ENCODE peak calls at places on chromosomes 5 and 9, in six cellular contexts. One of them, this sample, is unnamed. For H3F3A, the result is how much of the 10 kb centered on the place peaks cover.

GRCh38 chr9:134171316-134172197 is 7.2 kb upstream of the RNU6ATAC start:
- DNase-seq in neural progenitor cell: no peak
- DNase-seq in PC-3: no peak
- DNase-seq in GM23338: no peak
- DNase-seq in GM23248: peak
- DNase-seq in PC-9: no peak
- DNase-seq in this sample: no peak

GRCh38 chr9:134629586-134630392 is 11.8 kb upstream of the COL5A1 start:
- DNase-seq in neural progenitor cell: no peak
- DNase-seq in PC-3: no peak
- DNase-seq in GM23338: no peak
- DNase-seq in GM23248: peak
- DNase-seq in PC-9: no peak
- DNase-seq in this sample: no peak

GRCh38 chr5:111618644-111619271 is 106.4 kb upstream of the STARD4 start:
- DNase-seq in neural progenitor cell: no peak
- DNase-seq in PC-3: peak
- DNase-seq in GM23338: no peak
- DNase-seq in GM23248: no peak
- DNase-seq in PC-9: no peak
- DNase-seq in this sample: no peak

GRCh38 chr5:142939884-142940283 is 169.7 kb downstream of the ARHGAP26 start:
- DNase-seq in neural progenitor cell: no peak
- DNase-seq in PC-3: no peak
- DNase-seq in GM23338: no peak
- DNase-seq in GM23248: peak
- DNase-seq in PC-9: no peak
- DNase-seq in this sample: no peak

GRCh38 chr5:180069589-180070247 is 1.8 kb downstream of the RNF130 start:
- DNase-seq in neural progenitor cell: peak
- DNase-seq in PC-3: peak
- DNase-seq in GM23338: no peak
- DNase-seq in GM23248: no peak
- DNase-seq in PC-9: no peak
- DNase-seq in this sample: no peak

GRCh38 chr5:976849-977751 is 31.5 kb upstream of the NKD2 start:
- DNase-seq in neural progenitor cell: no peak
- DNase-seq in PC-3: no peak
- DNase-seq in GM23338: no peak
- DNase-seq in GM23248: no peak
- DNase-seq in PC-9: no peak
- DNase-seq in this sample: no peak

GRCh38 chr9:84711936-84712335 is 42.4 kb downstream of the NTRK2 start:
- DNase-seq in neural progenitor cell: no peak
- DNase-seq in PC-3: peak
- DNase-seq in GM23338: no peak
- DNase-seq in GM23248: peak
- DNase-seq in PC-9: peak
- DNase-seq in this sample: no peak

GRCh38 chr5:149313151-149313841 is 32.0 kb upstream of the GRPEL2 start:
- DNase-seq in neural progenitor cell: no peak
- DNase-seq in PC-3: no peak
- DNase-seq in GM23338: no peak
- DNase-seq in GM23248: no peak
- DNase-seq in PC-9: no peak
- DNase-seq in this sample: peak

GRCh38 chr9:76868897-76869296 is 37.0 kb downstream of the PRUNE2 start:
- DNase-seq in neural progenitor cell: peak
- DNase-seq in PC-3: no peak
- DNase-seq in GM23338: no peak
- DNase-seq in GM23248: peak
- DNase-seq in PC-9: no peak
- DNase-seq in this sample: no peak

GRCh38 chr9:80144856-80145255 is 573.1 kb downstream of the TLE4 start:
- DNase-seq in neural progenitor cell: no peak
- DNase-seq in PC-3: peak
- DNase-seq in GM23338: no peak
- DNase-seq in GM23248: no peak
- DNase-seq in PC-9: no peak
- DNase-seq in this sample: no peak

GRCh38 chr5:40198736-40199135 is 481.0 kb upstream of the PTGER4 start:
- DNase-seq in neural progenitor cell: no peak
- DNase-seq in PC-3: no peak
- DNase-seq in GM23338: no peak
- DNase-seq in GM23248: peak
- DNase-seq in PC-9: no peak
- DNase-seq in this sample: no peak

GRCh38 chr9:38344566-38345324 is 47.8 kb upstream of the ALDH1B1 start:
- DNase-seq in neural progenitor cell: no peak
- DNase-seq in PC-3: no peak
- DNase-seq in GM23338: no peak
- DNase-seq in GM23248: no peak
- DNase-seq in PC-9: no peak
- DNase-seq in this sample: no peak

GRCh38 chr9:114385412-114386181 is 2.2 kb downstream of the AKNA start:
- DNase-seq in neural progenitor cell: no peak
- DNase-seq in PC-3: peak
- DNase-seq in GM23338: no peak
- DNase-seq in GM23248: peak
- DNase-seq in PC-9: peak
- DNase-seq in this sample: peak

GRCh38 chr5:128770907-128771306 is 194.4 kb upstream of the SLC27A6 start:
- DNase-seq in neural progenitor cell: no peak
- DNase-seq in PC-3: no peak
- DNase-seq in GM23338: no peak
- DNase-seq in GM23248: no peak
- DNase-seq in PC-9: no peak
- DNase-seq in this sample: no peak

GRCh38 chr9:37938121-37938906 is 34.4 kb upstream of the SLC25A51 start:
- DNase-seq in neural progenitor cell: peak
- DNase-seq in PC-3: peak
- DNase-seq in GM23338: no peak
- DNase-seq in GM23248: peak
- DNase-seq in PC-9: peak
- DNase-seq in this sample: no peak

GRCh38 chr5:14959443-14960119 is 88.0 kb upstream of the ANKH start:
- DNase-seq in neural progenitor cell: no peak
- DNase-seq in PC-3: peak
- DNase-seq in GM23338: peak
- DNase-seq in GM23248: no peak
- DNase-seq in PC-9: peak
- DNase-seq in this sample: no peak

GRCh38 chr5:553874-554273 is 29.6 kb upstream of the SLC9A3 start:
- DNase-seq in neural progenitor cell: no peak
- DNase-seq in PC-3: peak
- DNase-seq in GM23338: peak
- DNase-seq in GM23248: peak
- DNase-seq in PC-9: peak
- DNase-seq in this sample: no peak

GRCh38 chr9:112408819-112409218 is 28.9 kb downstream of the HSDL2 start:
- DNase-seq in neural progenitor cell: no peak
- DNase-seq in PC-3: no peak
- DNase-seq in GM23338: no peak
- DNase-seq in GM23248: no peak
- DNase-seq in PC-9: no peak
- DNase-seq in this sample: no peak

GRCh38 chr5:37197340-37198050 is 51.7 kb downstream of the CPLANE1 start:
- DNase-seq in neural progenitor cell: no peak
- DNase-seq in PC-3: no peak
- DNase-seq in GM23338: peak
- DNase-seq in GM23248: peak
- DNase-seq in PC-9: no peak
- DNase-seq in this sample: peak

GRCh38 chr9:38058452-38059232 is 10.4 kb downstream of the SHB start:
- DNase-seq in neural progenitor cell: no peak
- DNase-seq in PC-3: no peak
- DNase-seq in GM23338: no peak
- DNase-seq in GM23248: no peak
- DNase-seq in PC-9: no peak
- DNase-seq in this sample: no peak

GRCh38 chr5:123785160-123786001 is 273.4 kb downstream of the CSNK1G3 start:
- DNase-seq in neural progenitor cell: peak
- DNase-seq in PC-3: peak
- DNase-seq in GM23338: peak
- DNase-seq in GM23248: peak
- DNase-seq in PC-9: no peak
- DNase-seq in this sample: no peak

GRCh38 chr9:124299519-124300090 is 41.9 kb downstream of the NEK6 start:
- DNase-seq in neural progenitor cell: no peak
- DNase-seq in PC-3: peak
- DNase-seq in GM23338: no peak
- DNase-seq in GM23248: no peak
- DNase-seq in PC-9: peak
- DNase-seq in this sample: no peak

GRCh38 chr9:78213696-78214095 is 22.2 kb upstream of the CEP78 start:
- DNase-seq in neural progenitor cell: peak
- DNase-seq in PC-3: peak
- DNase-seq in GM23338: peak
- DNase-seq in GM23248: peak
- DNase-seq in PC-9: no peak
- DNase-seq in this sample: peak

GRCh38 chr5:132987531-132988408 is 24.3 kb upstream of the AFF4 start:
- DNase-seq in neural progenitor cell: no peak
- DNase-seq in PC-3: no peak
- DNase-seq in GM23338: peak
- DNase-seq in GM23248: no peak
- DNase-seq in PC-9: no peak
- DNase-seq in this sample: no peak

GRCh38 chr5:10563132-10563939 is 534 bp upstream of the ANKRD33B start:
- DNase-seq in neural progenitor cell: peak
- DNase-seq in PC-3: peak
- DNase-seq in GM23338: peak
- DNase-seq in GM23248: peak
- DNase-seq in PC-9: no peak
- DNase-seq in this sample: peak

GRCh38 chr5:91232523-91232922 is 150.6 kb downstream of the ARRDC3 start:
- DNase-seq in neural progenitor cell: no peak
- DNase-seq in PC-3: no peak
- DNase-seq in GM23338: no peak
- DNase-seq in GM23248: no peak
- DNase-seq in PC-9: no peak
- DNase-seq in this sample: no peak

GRCh38 chr5:155546075-155546474 is 532.5 kb downstream of the KIF4B start:
- DNase-seq in neural progenitor cell: no peak
- DNase-seq in PC-3: no peak
- DNase-seq in GM23338: no peak
- DNase-seq in GM23248: no peak
- DNase-seq in PC-9: no peak
- DNase-seq in this sample: no peak

GRCh38 chr5:95743248-95743647 is 12.1 kb downstream of the RHOBTB3 start:
- DNase-seq in neural progenitor cell: no peak
- DNase-seq in PC-3: no peak
- DNase-seq in GM23338: no peak
- DNase-seq in GM23248: no peak
- DNase-seq in PC-9: no peak
- DNase-seq in this sample: no peak

GRCh38 chr9:77512876-77513275 is 135.2 kb downstream of the GNA14 start:
- DNase-seq in neural progenitor cell: no peak
- DNase-seq in PC-3: peak
- DNase-seq in GM23338: no peak
- DNase-seq in GM23248: no peak
- DNase-seq in PC-9: no peak
- DNase-seq in this sample: no peak

GRCh38 chr5:180095545-180095944 is 24.0 kb upstream of the RNF130 start:
- DNase-seq in neural progenitor cell: no peak
- DNase-seq in PC-3: no peak
- DNase-seq in GM23338: no peak
- DNase-seq in GM23248: no peak
- DNase-seq in PC-9: no peak
- DNase-seq in this sample: no peak

GRCh38 chr5:158786390-158786789 is 313.3 kb downstream of the EBF1 start:
- DNase-seq in neural progenitor cell: no peak
- DNase-seq in PC-3: no peak
- DNase-seq in GM23338: no peak
- DNase-seq in GM23248: no peak
- DNase-seq in PC-9: no peak
- DNase-seq in this sample: no peak

GRCh38 chr9:90307177-90307833 is 335.3 kb downstream of the DIRAS2 start:
- DNase-seq in neural progenitor cell: peak
- DNase-seq in PC-3: no peak
- DNase-seq in GM23338: no peak
- DNase-seq in GM23248: no peak
- DNase-seq in PC-9: no peak
- DNase-seq in this sample: no peak
- H3K27ac ChIP-seq in neural progenitor cell: no peak
- H3K27ac ChIP-seq in PC-3: no peak
- H3K27ac ChIP-seq in GM23338: no peak
- H3K27ac ChIP-seq in GM23248: no peak
- H3K27ac ChIP-seq in PC-9: no peak
- H3K27ac ChIP-seq in this sample: no peak

GRCh38 chr5:88281322-88281721 is 12.7 kb upstream of the TMEM161B start:
- DNase-seq in neural progenitor cell: no peak
- DNase-seq in PC-3: no peak
- DNase-seq in GM23338: no peak
- DNase-seq in GM23248: no peak
- DNase-seq in PC-9: no peak
- DNase-seq in this sample: no peak
- H3F3A ChIP-seq in neural progenitor cell: under half
- H3F3A ChIP-seq in PC-3: under half
- H3F3A ChIP-seq in GM23338: under half
- H3F3A ChIP-seq in GM23248: under half
- H3F3A ChIP-seq in PC-9: under half
- H3F3A ChIP-seq in this sample: under half

DNA sequence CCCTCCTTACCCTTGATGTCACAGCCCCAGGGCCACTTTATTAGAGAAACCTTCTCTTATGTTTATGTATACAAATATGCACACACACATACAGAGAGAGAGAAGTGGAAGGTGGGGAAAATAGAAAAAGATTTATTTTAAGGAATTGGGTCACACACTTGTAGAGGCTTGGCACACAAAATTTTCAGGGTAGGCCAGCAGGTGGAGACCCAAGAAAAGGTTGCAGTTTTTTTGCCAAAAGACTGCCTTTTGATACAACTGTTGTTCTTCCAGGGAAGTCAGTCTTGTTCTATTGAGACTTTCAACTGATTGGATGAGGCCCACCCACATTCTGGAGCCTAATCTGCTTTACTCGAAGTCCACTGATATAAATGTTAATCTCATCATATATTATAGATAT is 131.1 kb upstream of the PPP1R2B start:
- DNase-seq in neural progenitor cell: no peak
- DNase-seq in PC-3: no peak
- DNase-seq in GM23338: peak
- DNase-seq in GM23248: no peak
- DNase-seq in PC-9: no peak
- DNase-seq in this sample: no peak
- TF ChIP-seq EZH2 in neural progenitor cell: no peak
- TF ChIP-seq EZH2 in PC-3: no peak
- TF ChIP-seq EZH2 in GM23338: no peak
- TF ChIP-seq EZH2 in GM23248: no peak
- TF ChIP-seq EZH2 in PC-9: no peak
- TF ChIP-seq EZH2 in this sample: no peak

DNA sequence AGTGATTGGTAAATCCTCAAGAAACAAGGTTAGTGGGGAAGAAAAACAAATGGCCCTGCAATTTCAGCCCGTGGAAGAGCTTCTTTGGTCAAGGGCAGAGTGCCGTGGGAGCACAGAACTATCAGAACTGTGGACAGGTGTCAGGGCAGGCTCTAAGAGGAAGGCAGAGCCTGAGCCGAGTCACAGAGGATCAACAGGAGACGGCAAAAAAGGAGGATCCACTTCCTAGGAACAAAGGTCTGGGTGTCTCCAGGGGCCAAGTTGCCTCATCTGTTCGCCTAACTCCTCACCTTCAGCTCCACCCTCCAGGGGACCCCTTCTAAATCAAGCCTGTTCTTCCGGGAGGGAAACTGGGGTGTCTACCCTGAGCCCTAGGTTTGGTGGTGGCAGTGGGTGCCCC is 88.0 kb downstream of the FEM1C start:
- DNase-seq in neural progenitor cell: peak
- DNase-seq in PC-3: no peak
- DNase-seq in GM23338: no peak
- DNase-seq in GM23248: no peak
- DNase-seq in PC-9: no peak
- DNase-seq in this sample: no peak
- H3K27ac ChIP-seq in neural progenitor cell: peak
- H3K27ac ChIP-seq in PC-3: no peak
- H3K27ac ChIP-seq in GM23338: no peak
- H3K27ac ChIP-seq in GM23248: no peak
- H3K27ac ChIP-seq in PC-9: no peak
- H3K27ac ChIP-seq in this sample: no peak

This sample was measured in MM.1S.